ENCODE peak calls at places on chromosomes 2 and 18, in four cellular contexts. One of them, this sample, is unnamed.

GRCh38 chr2:175432021-175432420 is 250.5 kb upstream of the ATP5MC3 start:
- DNase-seq in K562: no peak
- DNase-seq in GM12878: no peak
- DNase-seq in HepG2: no peak
- DNase-seq in this sample: no peak

GRCh38 chr2:28300489-28300888 is 92.2 kb upstream of the FOSL2 start:
- DNase-seq in K562: no peak
- DNase-seq in HepG2: no peak
- DNase-seq in GM12878: no peak
- DNase-seq in this sample: no peak

GRCh38 chr2:62309465-62310091 is 113.7 kb downstream of the B3GNT2 start:
- DNase-seq in K562: peak; percentile 55
- DNase-seq in GM12878: peak; percentile 99
- DNase-seq in HepG2: no peak
- DNase-seq in this sample: no peak

GRCh38 chr18:31610841-31611240 is 19.2 kb downstream of the TTR start:
- DNase-seq in GM12878: no peak
- DNase-seq in HepG2: peak; percentile 61
- DNase-seq in K562: peak; percentile 43
- DNase-seq in this sample: peak; percentile 63

GRCh38 chr2:116911520-116911919 is 903.0 kb upstream of the DDX18 start:
- DNase-seq in HepG2: no peak
- DNase-seq in K562: no peak
- DNase-seq in GM12878: no peak
- DNase-seq in this sample: no peak

GRCh38 chr18:77071711-77072292 is 60.8 kb downstream of the MBP start:
- DNase-seq in HepG2: no peak
- DNase-seq in K562: no peak
- DNase-seq in GM12878: no peak
- DNase-seq in this sample: no peak

GRCh38 chr18:46324556-46324955 is 220.4 kb downstream of the HAUS1 start:
- DNase-seq in GM12878: no peak
- DNase-seq in K562: peak; percentile 30
- DNase-seq in HepG2: no peak
- DNase-seq in this sample: no peak

GRCh38 chr2:40106061-40106460 is 327.0 kb upstream of the THUMPD2 start:
- DNase-seq in K562: no peak
- DNase-seq in HepG2: no peak
- DNase-seq in GM12878: no peak
- DNase-seq in this sample: no peak

GRCh38 chr2:26816893-26817292 is 31.0 kb downstream of the CENPA start:
- DNase-seq in HepG2: no peak
- DNase-seq in GM12878: no peak
- DNase-seq in K562: peak; percentile 43
- DNase-seq in this sample: peak; percentile 55

GRCh38 chr2:36698978-36699377 is 2.5 kb downstream of the VIT start:
- DNase-seq in K562: no peak
- DNase-seq in HepG2: no peak
- DNase-seq in GM12878: no peak
- DNase-seq in this sample: no peak

GRCh38 chr2:176814740-176815367 is 397.7 kb upstream of the HNRNPA3 start:
- DNase-seq in HepG2: peak; percentile 10
- DNase-seq in K562: peak; percentile 34
- DNase-seq in GM12878: peak; percentile 8
- DNase-seq in this sample: no peak

GRCh38 chr2:124692707-124693106 is 667.6 kb downstream of the CNTNAP5 start:
- DNase-seq in GM12878: no peak
- DNase-seq in K562: no peak
- DNase-seq in HepG2: no peak
- DNase-seq in this sample: no peak

GRCh38 chr2:55003706-55004639 is 46.3 kb downstream of the RTN4 start:
- DNase-seq in HepG2: no peak
- DNase-seq in K562: no peak
- DNase-seq in GM12878: no peak
- DNase-seq in this sample: no peak

GRCh38 chr2:162261032-162261945 is 18.0 kb upstream of the FAP start:
- DNase-seq in GM12878: no peak
- DNase-seq in HepG2: no peak
- DNase-seq in K562: no peak
- DNase-seq in this sample: no peak

GRCh38 chr2:50582164-50582563 is 449.8 kb downstream of the NRXN1 start:
- DNase-seq in HepG2: no peak
- DNase-seq in GM12878: no peak
- DNase-seq in K562: no peak
- DNase-seq in this sample: no peak

GRCh38 chr2:25078171-25079049 is 36.5 kb downstream of the EFR3B start:
- DNase-seq in HepG2: peak; percentile 23
- DNase-seq in GM12878: no peak
- DNase-seq in K562: no peak
- DNase-seq in this sample: no peak

GRCh38 chr18:2406544-2406943 is 164.8 kb downstream of the METTL4 start:
- DNase-seq in HepG2: no peak
- DNase-seq in K562: no peak
- DNase-seq in GM12878: no peak
- DNase-seq in this sample: no peak

GRCh38 chr2:68860111-68860510 is 11.1 kb downstream of the BMP10 start:
- DNase-seq in GM12878: no peak
- DNase-seq in HepG2: no peak
- DNase-seq in K562: no peak
- DNase-seq in this sample: no peak

GRCh38 chr2:71716697-71717624 is 263.6 kb downstream of the DYSF start:
- DNase-seq in HepG2: peak; percentile 78
- DNase-seq in GM12878: no peak
- DNase-seq in K562: peak; percentile 8
- DNase-seq in this sample: no peak

GRCh38 chr2:70132244-70133126 is 45.2 kb downstream of the PCBP1 start:
- DNase-seq in GM12878: no peak
- DNase-seq in HepG2: peak; percentile 86
- DNase-seq in K562: peak; percentile 64
- DNase-seq in this sample: no peak

GRCh38 chr2:224271854-224272620 is 129.9 kb downstream of the FAM124B start:
- DNase-seq in HepG2: peak; percentile 73
- DNase-seq in K562: no peak
- DNase-seq in GM12878: no peak
- DNase-seq in this sample: no peak

GRCh38 chr2:234137400-234138014 is 87.0 kb downstream of the SPP2 start:
- DNase-seq in GM12878: no peak
- DNase-seq in K562: no peak
- DNase-seq in HepG2: no peak
- DNase-seq in this sample: no peak

GRCh38 chr2:212021947-212022346 is 516.7 kb downstream of the ERBB4 start:
- DNase-seq in GM12878: no peak
- DNase-seq in K562: no peak
- DNase-seq in HepG2: peak; percentile 7
- DNase-seq in this sample: no peak

GRCh38 chr2:100876231-100876860 is 56.4 kb downstream of the NPAS2 start:
- DNase-seq in K562: no peak
- DNase-seq in GM12878: no peak
- DNase-seq in HepG2: no peak
- DNase-seq in this sample: no peak

DNA sequence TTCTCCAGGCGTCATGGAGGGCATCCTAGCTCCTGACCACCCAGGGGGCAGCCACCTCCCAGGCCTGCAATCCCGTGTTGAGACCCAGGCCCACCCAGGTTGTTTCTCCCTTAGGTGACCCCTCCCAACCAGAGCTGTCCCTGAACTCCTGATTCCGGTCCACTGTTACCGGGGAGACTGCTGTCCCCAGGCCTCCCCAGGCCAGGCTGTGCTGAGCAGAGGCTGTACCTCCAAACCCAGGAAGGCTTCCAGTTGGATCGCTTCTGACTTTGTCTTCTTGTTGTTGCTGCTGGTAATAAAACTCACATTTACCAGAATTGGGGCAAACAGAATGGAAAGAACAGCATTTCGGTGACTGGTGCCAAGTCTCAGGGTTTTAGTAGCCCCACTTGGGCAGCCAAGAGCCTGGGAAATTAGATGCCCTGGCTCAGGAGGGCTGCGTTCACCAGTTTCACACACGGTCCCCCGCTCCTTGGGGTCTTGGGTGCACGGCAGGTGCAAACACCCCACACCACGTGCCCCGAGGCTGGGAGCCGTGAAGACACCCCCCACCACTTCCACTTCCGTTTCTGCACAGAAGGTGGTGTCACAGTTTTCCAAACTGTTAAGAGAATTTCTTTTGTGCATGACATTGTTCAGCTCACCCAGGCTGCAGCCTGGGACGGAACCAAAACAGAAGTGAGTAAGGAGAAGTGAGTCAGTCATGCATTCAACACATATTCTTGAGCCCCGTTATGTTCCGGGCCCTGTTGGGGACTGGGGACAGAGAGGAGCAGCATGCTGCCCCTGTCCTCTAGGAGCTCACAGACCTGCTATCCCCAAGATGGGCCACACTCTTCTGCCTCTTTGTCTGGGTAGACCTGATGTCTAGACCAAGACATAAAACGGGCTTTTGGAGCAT is 29.4 kb downstream of the ITM2C start:
- DNase-seq in HepG2: no peak
- DNase-seq in K562: no peak
- DNase-seq in GM12878: no peak
- DNase-seq in this sample: peak; percentile 9
- TF ChIP-seq ESRRA in HepG2: no peak
- TF ChIP-seq ESRRA in K562: no peak
- TF ChIP-seq ESRRA in GM12878: no peak
- TF ChIP-seq ESRRA in this sample: no peak

GRCh38 chr2:9752441-9753275 is 90.6 kb upstream of the TAF1B start:
- DNase-seq in GM12878: no peak
- DNase-seq in HepG2: peak; percentile 23
- DNase-seq in K562: peak; percentile 63
- DNase-seq in this sample: no peak
- TF ChIP-seq CREB1 in GM12878: peak; percentile 3
- TF ChIP-seq CREB1 in HepG2: no peak
- TF ChIP-seq CREB1 in K562: no peak
- TF ChIP-seq CREB1 in this sample: no peak

GRCh38 chr2:150256746-150257145 is 230.7 kb downstream of the RND3 start:
- DNase-seq in HepG2: no peak
- DNase-seq in GM12878: no peak
- DNase-seq in K562: no peak
- DNase-seq in this sample: no peak

GRCh38 chr2:150259746-150260145 is 227.7 kb downstream of the RND3 start:
- DNase-seq in GM12878: no peak
- DNase-seq in K562: no peak
- DNase-seq in HepG2: no peak
- DNase-seq in this sample: no peak

DNA sequence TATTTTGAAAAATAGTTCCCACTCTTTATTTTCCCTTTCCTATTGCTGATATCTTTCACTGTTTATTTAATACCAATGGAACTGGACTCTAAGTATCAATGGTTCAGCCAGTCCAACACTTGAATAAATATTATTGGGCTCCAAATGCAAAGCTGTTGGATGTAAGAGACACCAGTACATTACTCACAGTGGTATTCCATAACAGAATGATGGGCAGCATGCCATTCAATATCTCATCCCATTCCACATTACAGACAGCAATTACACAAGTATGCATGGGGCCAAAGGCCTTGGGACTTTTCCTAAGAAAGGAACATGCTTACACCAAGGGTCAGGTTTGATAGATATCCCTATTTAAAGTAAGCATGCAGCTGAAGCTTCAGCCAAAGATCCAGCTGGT is 231.9 kb downstream of the RND3 start:
- DNase-seq in HepG2: no peak
- DNase-seq in GM12878: no peak
- DNase-seq in K562: no peak
- DNase-seq in this sample: no peak
- TF ChIP-seq USF2 in HepG2: no peak
- TF ChIP-seq USF2 in GM12878: no peak
- TF ChIP-seq USF2 in K562: no peak
- TF ChIP-seq USF2 in this sample: no peak

GRCh38 chr2:188598551-188598950 is 306.9 kb downstream of the GULP1 start:
- DNase-seq in K562: no peak
- DNase-seq in GM12878: no peak
- DNase-seq in HepG2: peak; percentile 51
- DNase-seq in this sample: no peak
- TF ChIP-seq ESRRA in K562: no peak
- TF ChIP-seq ESRRA in GM12878: no peak
- TF ChIP-seq ESRRA in HepG2: no peak
- TF ChIP-seq ESRRA in this sample: no peak

GRCh38 chr2:22604150-22604549 is 780.8 kb upstream of the KLHL29 start:
- DNase-seq in GM12878: no peak
- DNase-seq in K562: no peak
- DNase-seq in HepG2: no peak
- DNase-seq in this sample: no peak

GRCh38 chr2:22600166-22600565 is 784.8 kb upstream of the KLHL29 start:
- DNase-seq in GM12878: no peak
- DNase-seq in HepG2: no peak
- DNase-seq in K562: no peak
- DNase-seq in this sample: no peak

GRCh38 chr2:22601007-22601406 is 784.0 kb upstream of the KLHL29 start:
- DNase-seq in HepG2: no peak
- DNase-seq in GM12878: no peak
- DNase-seq in K562: no peak
- DNase-seq in this sample: no peak
- TF ChIP-seq CREB1 in HepG2: no peak
- TF ChIP-seq CREB1 in GM12878: no peak
- TF ChIP-seq CREB1 in K562: no peak
- TF ChIP-seq CREB1 in this sample: no peak

DNA sequence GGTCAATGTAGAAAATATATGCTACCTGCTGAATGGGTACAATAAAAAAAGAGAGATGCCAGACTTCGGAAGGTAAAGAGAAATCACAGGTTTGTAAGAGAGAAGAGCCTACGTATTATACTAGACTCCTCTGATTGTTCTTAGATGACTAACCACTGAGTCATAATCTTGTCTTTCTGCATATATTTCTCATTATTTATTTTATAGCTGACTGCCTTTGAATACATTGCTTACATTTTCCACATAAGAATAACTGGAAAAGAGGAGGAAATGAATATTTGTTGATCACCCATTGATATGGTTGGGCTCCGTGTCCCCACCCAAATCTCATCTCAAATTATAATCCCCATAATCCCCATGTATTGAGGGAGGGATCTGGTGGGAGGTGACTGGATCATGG is 90.3 kb upstream of the RAB27B start:
- DNase-seq in K562: no peak
- DNase-seq in GM12878: no peak
- DNase-seq in HepG2: no peak
- DNase-seq in this sample: no peak
- TF ChIP-seq USF2 in K562: no peak
- TF ChIP-seq USF2 in GM12878: no peak
- TF ChIP-seq USF2 in HepG2: no peak
- TF ChIP-seq USF2 in this sample: no peak

DNA sequence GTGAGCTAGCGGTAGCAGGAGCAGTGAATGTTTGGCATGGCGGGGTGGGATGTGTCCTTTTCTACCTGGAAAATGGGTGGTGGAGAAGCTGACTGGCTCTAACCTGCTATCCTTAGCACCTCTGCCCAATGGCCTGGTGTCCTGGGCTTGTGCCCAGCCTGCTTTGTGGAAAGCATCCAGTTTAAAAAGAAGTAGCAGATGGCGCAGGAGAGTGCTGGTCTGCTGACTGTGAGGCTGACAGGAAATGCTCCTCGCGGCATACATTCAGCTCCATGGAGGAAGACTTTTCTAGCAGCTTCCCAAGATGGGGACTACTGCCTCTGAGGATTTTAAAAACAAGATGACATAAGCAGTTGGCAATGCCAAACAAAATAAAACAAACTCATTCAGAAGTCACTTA is 56.2 kb upstream of the LYPD6B start:
- DNase-seq in K562: no peak
- DNase-seq in HepG2: no peak
- DNase-seq in GM12878: no peak
- DNase-seq in this sample: no peak
- TF ChIP-seq ESRRA in K562: no peak
- TF ChIP-seq ESRRA in HepG2: no peak
- TF ChIP-seq ESRRA in GM12878: no peak
- TF ChIP-seq ESRRA in this sample: no peak